ENCODE peak calls at places on chromosomes 12 and 14, in ten cellular contexts. C, O, V, F, B, Q, H, K, A and R are unnamed samples.

GRCh38 chr12:18799561-18799960 is 61.6 kb downstream of the CAPZA3 start:
- DNase-seq in A (no peak), F (no peak), K (no peak), Q (no peak), B (no peak), H (no peak), O (no peak), C (no peak), V (no peak), R (no peak)

GRCh38 chr14:26282578-26282977 is 315.3 kb downstream of the NOVA1 start:
- DNase-seq in F (no peak), A (no peak), K (no peak), Q (no peak), C (no peak), B (no peak), V (no peak), H (no peak), O (no peak), R (no peak)

GRCh38 chr12:124445121-124445718 is 122.2 kb downstream of the NCOR2 start:
- DNase-seq in C (no peak), B (no peak), Q (peak; percentile 71), V (no peak), O (no peak), H (no peak), F (no peak), A (no peak), K (no peak), R (no peak)

GRCh38 chr14:34461334-34462131 is 507 bp downstream of the SPTSSA start:
- DNase-seq in V (peak; percentile 59), C (peak; percentile 61), K (peak; percentile 74), F (no peak), O (no peak), B (no peak), H (peak; percentile 41), A (peak; percentile 35), Q (no peak), R (peak; percentile 65)

GRCh38 chr12:66584673-66585072 is 94.2 kb downstream of the GRIP1 start:
- DNase-seq in Q (no peak), O (no peak), B (no peak), V (no peak), A (no peak), K (no peak), H (no peak), C (no peak), F (no peak), R (no peak)

GRCh38 chr14:91249841-91250616 is 5.5 kb upstream of the GPR68 start:
- DNase-seq in O (peak; percentile 88), F (no peak), Q (peak; percentile 49), A (no peak), B (no peak), V (no peak), K (no peak), C (no peak), H (no peak), R (peak; percentile 46)

GRCh38 chr12:7756993-7757392 is 8.0 kb upstream of the NANOGNB start:
- DNase-seq in H (no peak), O (no peak), F (no peak), A (no peak), C (no peak), K (no peak), B (no peak), Q (no peak), V (no peak), R (no peak)

GRCh38 chr12:7995266-7995963 is 37.1 kb upstream of the FOXJ2 start:
- DNase-seq in V (peak; percentile 73), Q (no peak), A (peak; percentile 43), H (peak; percentile 52), F (peak; percentile 95), O (peak; percentile 54), K (peak; percentile 91), C (peak; percentile 83), B (peak; percentile 38), R (peak; percentile 77)

GRCh38 chr12:31521972-31522371 is 69.0 kb downstream of the DENND5B start:
- DNase-seq in O (no peak), B (no peak), C (no peak), A (no peak), Q (no peak), K (no peak), F (no peak), H (no peak), V (no peak), R (no peak)

GRCh38 chr14:28113311-28113710 is 653.3 kb upstream of the FOXG1 start:
- DNase-seq in F (no peak), H (no peak), C (no peak), A (no peak), O (no peak), B (no peak), Q (no peak), V (no peak), K (no peak), R (no peak)

GRCh38 chr12:89951694-89952060 is 243.0 kb upstream of the ATP2B1 start:
- DNase-seq in O (no peak), B (no peak), V (no peak), F (no peak), C (no peak), H (no peak), K (no peak), Q (no peak), A (no peak), R (no peak)

DNA sequence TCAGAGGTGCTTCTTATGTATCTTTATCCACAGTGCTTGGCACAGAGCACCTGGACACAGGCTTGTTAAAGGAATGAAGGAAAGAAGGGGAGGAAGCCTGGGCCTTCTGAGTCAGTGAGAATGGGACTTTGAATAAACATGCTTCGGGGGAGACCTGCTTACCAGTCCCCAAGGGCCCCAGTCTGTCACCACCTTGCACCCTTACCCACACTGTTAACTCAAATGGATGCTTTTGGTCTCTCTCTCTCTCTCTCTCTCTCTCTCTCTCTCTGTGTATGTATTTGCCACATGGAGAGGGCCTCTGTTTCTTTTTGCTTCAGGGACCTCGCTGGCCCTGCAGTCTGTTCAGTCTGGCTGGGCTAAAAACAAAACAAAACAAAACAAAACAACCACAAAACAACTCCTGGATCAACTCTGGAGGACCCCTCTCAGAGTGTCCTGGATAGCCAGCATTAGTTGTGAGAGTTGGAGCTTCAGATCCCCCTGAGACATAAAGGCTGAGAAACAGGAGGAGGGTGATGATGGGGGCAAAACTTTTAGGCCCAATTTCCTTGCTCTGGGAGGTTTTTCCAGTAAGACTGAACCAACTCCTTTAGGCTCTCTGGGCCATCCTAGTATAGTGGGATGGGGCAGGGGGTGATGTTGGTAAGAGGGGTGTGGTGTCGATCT is 1.9 kb downstream of the KIF5A start:
- DNase-seq in Q (no peak), B (no peak), F (no peak), K (no peak), O (no peak), A (peak; percentile 35), H (no peak), V (no peak), C (no peak), R (no peak)
- TF ChIP-seq EP300 in Q (no peak), B (no peak), F (no peak), K (no peak), O (no peak), A (no peak), H (no peak), V (no peak), C (no peak), R (no peak)

GRCh38 chr12:26939953-26940352 is 1.7 kb downstream of the FGFR1OP2 start:
- DNase-seq in B (no peak), F (no peak), Q (no peak), H (no peak), A (no peak), K (no peak), V (no peak), C (no peak), O (no peak), R (no peak)

GRCh38 chr12:26938660-26939185 is 453 bp downstream of the FGFR1OP2 start:
- DNase-seq in V (peak; percentile 38), F (no peak), H (peak; percentile 23), A (no peak), C (no peak), B (no peak), K (no peak), O (no peak), Q (peak; percentile 88), R (no peak)

GRCh38 chr12:26941251-26941650 is 3.0 kb downstream of the FGFR1OP2 start:
- DNase-seq in C (no peak), H (no peak), Q (no peak), A (no peak), O (no peak), F (no peak), B (no peak), V (no peak), K (no peak), R (no peak)

GRCh38 chr12:26939192-26939832 is 1.0 kb downstream of the FGFR1OP2 start:
- DNase-seq in C (no peak), A (no peak), B (no peak), K (no peak), F (no peak), H (no peak), Q (no peak), O (no peak), V (no peak), R (no peak)

DNA sequence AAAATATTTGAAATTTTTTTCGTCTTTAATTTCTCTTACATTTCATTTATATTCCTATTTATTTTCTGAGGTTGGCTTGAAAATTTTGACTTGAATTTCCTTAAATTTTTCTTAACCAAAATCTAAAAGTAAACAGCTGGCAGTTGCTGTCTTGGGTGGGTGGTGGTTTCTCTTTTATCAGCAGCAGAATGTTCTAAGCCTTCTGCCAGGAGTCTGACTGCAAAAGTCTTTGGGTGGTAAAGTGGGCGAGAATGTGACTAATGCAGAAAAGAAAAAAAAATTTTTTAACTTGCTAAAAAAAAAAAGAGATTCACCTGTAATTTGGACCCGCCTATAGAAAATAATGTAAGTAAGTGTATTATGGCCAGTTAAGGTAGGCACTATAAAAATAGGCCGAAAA is 2.5 kb downstream of the FGFR1OP2 start:
- DNase-seq in K (no peak), C (no peak), V (no peak), B (no peak), Q (no peak), F (no peak), O (no peak), A (no peak), H (no peak), R (no peak)
- H3K4me3 ChIP-seq in K (no peak overlapping the region), C (no peak overlapping the region), V (no peak overlapping the region), B (no peak overlapping the region), Q (no peak overlapping the region), F (no peak overlapping the region), O (no peak overlapping the region), A (peak overlapping the region; percentile 13), H (no peak overlapping the region), R (no peak overlapping the region)

GRCh38 chr14:54085137-54085810 is 128.6 kb upstream of the BMP4 start:
- DNase-seq in V (no peak), F (no peak), H (no peak), O (no peak), A (no peak), C (no peak), B (no peak), K (no peak), Q (no peak), R (no peak)
- TF ChIP-seq CTCF in V (no peak), F (no peak), H (no peak), O (no peak), A (no peak), C (no peak), B (no peak), K (no peak), Q (no peak), R (no peak)

DNA sequence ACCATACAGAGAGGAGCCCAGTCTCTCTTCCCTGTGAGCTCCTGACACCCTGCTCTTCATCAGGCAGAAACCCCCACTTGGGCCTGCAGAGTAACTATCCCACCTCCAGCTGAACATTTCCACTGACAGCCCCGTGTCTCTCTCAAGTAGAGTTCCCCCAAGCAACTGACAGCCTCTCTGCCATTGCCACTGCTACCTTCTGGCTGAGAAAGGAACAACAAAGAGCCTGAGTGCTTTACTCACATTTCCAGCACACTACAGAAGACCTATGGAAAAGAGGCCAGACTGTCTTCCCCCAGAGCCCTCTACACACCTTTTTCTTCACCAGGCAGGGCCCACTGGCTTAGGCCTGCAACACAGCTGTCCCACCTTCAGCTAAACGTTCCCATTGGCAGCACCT is 18.4 kb upstream of the ASCL1 start:
- DNase-seq in Q (no peak), H (no peak), F (no peak), A (no peak), K (no peak), C (no peak), V (no peak), B (no peak), O (no peak), R (no peak)
- TF ChIP-seq EP300 in Q (no peak), H (no peak), F (no peak), A (no peak), K (no peak), C (no peak), V (no peak), B (no peak), O (no peak), R (no peak)